ENCODE peak calls at places on chromosomes 3 and 15, in eight cellular contexts. One of them, this sample, is unnamed.

GRCh38 chr15:30885814-30886213 is 17.9 kb upstream of the FAN1 start:
- DNase-seq in hepatocyte: peak; percentile 38
- DNase-seq in iPS DF 6.9: no peak
- DNase-seq in CD8-positive, alpha-beta memory T cell: no peak
- DNase-seq in endodermal cell: peak; percentile 88
- DNase-seq in fibroblast of mammary gland: peak; percentile 14
- DNase-seq in left lung: no peak
- DNase-seq in cardiac muscle cell: peak; percentile 29
- DNase-seq in this sample: no peak

GRCh38 chr3:68060186-68060585 is 405.8 kb upstream of the SUCLG2 start:
- DNase-seq in iPS DF 6.9: no peak
- DNase-seq in endodermal cell: no peak
- DNase-seq in hepatocyte: peak; percentile 12
- DNase-seq in fibroblast of mammary gland: no peak
- DNase-seq in CD8-positive, alpha-beta memory T cell: no peak
- DNase-seq in cardiac muscle cell: no peak
- DNase-seq in left lung: no peak
- DNase-seq in this sample: no peak

GRCh38 chr3:71512000-71512399 is 71.5 kb downstream of the FOXP1 start:
- DNase-seq in iPS DF 6.9: no peak
- DNase-seq in left lung: no peak
- DNase-seq in hepatocyte: peak; percentile 39
- DNase-seq in endodermal cell: peak; percentile 73
- DNase-seq in fibroblast of mammary gland: no peak
- DNase-seq in CD8-positive, alpha-beta memory T cell: no peak
- DNase-seq in cardiac muscle cell: no peak
- DNase-seq in this sample: no peak

GRCh38 chr3:139552632-139553335 is 13.2 kb upstream of the RBP1 start:
- DNase-seq in hepatocyte: no peak
- DNase-seq in fibroblast of mammary gland: no peak
- DNase-seq in iPS DF 6.9: no peak
- DNase-seq in left lung: no peak
- DNase-seq in cardiac muscle cell: no peak
- DNase-seq in CD8-positive, alpha-beta memory T cell: no peak
- DNase-seq in endodermal cell: no peak
- DNase-seq in this sample: no peak

GRCh38 chr15:63219196-63219719 is 29.9 kb downstream of the RAB8B start:
- DNase-seq in hepatocyte: no peak
- DNase-seq in cardiac muscle cell: no peak
- DNase-seq in endodermal cell: no peak
- DNase-seq in iPS DF 6.9: no peak
- DNase-seq in fibroblast of mammary gland: no peak
- DNase-seq in left lung: no peak
- DNase-seq in CD8-positive, alpha-beta memory T cell: no peak
- DNase-seq in this sample: no peak

GRCh38 chr15:78149805-78150751 is 916 bp downstream of the IDH3A start:
- DNase-seq in endodermal cell: peak; percentile 77
- DNase-seq in CD8-positive, alpha-beta memory T cell: no peak
- DNase-seq in iPS DF 6.9: no peak
- DNase-seq in left lung: no peak
- DNase-seq in hepatocyte: no peak
- DNase-seq in fibroblast of mammary gland: no peak
- DNase-seq in cardiac muscle cell: peak; percentile 18
- DNase-seq in this sample: peak; percentile 22

GRCh38 chr15:60916032-60916673 is 312.9 kb downstream of the RORA start:
- DNase-seq in cardiac muscle cell: no peak
- DNase-seq in endodermal cell: no peak
- DNase-seq in left lung: no peak
- DNase-seq in CD8-positive, alpha-beta memory T cell: no peak
- DNase-seq in hepatocyte: no peak
- DNase-seq in iPS DF 6.9: no peak
- DNase-seq in fibroblast of mammary gland: no peak
- DNase-seq in this sample: no peak

GRCh38 chr15:55694652-55695150 is 48.3 kb downstream of the PRTG start:
- DNase-seq in CD8-positive, alpha-beta memory T cell: no peak
- DNase-seq in iPS DF 6.9: peak; percentile 27
- DNase-seq in hepatocyte: peak; percentile 59
- DNase-seq in fibroblast of mammary gland: no peak
- DNase-seq in left lung: no peak
- DNase-seq in cardiac muscle cell: no peak
- DNase-seq in endodermal cell: no peak
- DNase-seq in this sample: no peak

GRCh38 chr15:90142216-90143175 is 40.2 kb upstream of the IDH2 start:
- DNase-seq in cardiac muscle cell: no peak
- DNase-seq in endodermal cell: no peak
- DNase-seq in hepatocyte: no peak
- DNase-seq in left lung: no peak
- DNase-seq in iPS DF 6.9: no peak
- DNase-seq in CD8-positive, alpha-beta memory T cell: peak; percentile 27
- DNase-seq in fibroblast of mammary gland: no peak
- DNase-seq in this sample: no peak

GRCh38 chr15:100803158-100803440 is 76.5 kb upstream of the ALDH1A3 start:
- DNase-seq in iPS DF 6.9: no peak
- DNase-seq in CD8-positive, alpha-beta memory T cell: no peak
- DNase-seq in endodermal cell: no peak
- DNase-seq in left lung: no peak
- DNase-seq in cardiac muscle cell: no peak
- DNase-seq in fibroblast of mammary gland: no peak
- DNase-seq in hepatocyte: no peak
- DNase-seq in this sample: no peak

GRCh38 chr3:101896103-101896757 is 46.9 kb downstream of the NFKBIZ start:
- DNase-seq in fibroblast of mammary gland: no peak
- DNase-seq in cardiac muscle cell: no peak
- DNase-seq in CD8-positive, alpha-beta memory T cell: no peak
- DNase-seq in left lung: no peak
- DNase-seq in iPS DF 6.9: no peak
- DNase-seq in hepatocyte: no peak
- DNase-seq in endodermal cell: no peak
- DNase-seq in this sample: no peak

GRCh38 chr3:40780341-40780800 is 255.6 kb downstream of the ZNF621 start:
- DNase-seq in iPS DF 6.9: no peak
- DNase-seq in fibroblast of mammary gland: peak; percentile 30
- DNase-seq in left lung: peak; percentile 68
- DNase-seq in CD8-positive, alpha-beta memory T cell: no peak
- DNase-seq in endodermal cell: no peak
- DNase-seq in hepatocyte: peak; percentile 14
- DNase-seq in cardiac muscle cell: peak; percentile 85
- DNase-seq in this sample: no peak

GRCh38 chr3:135192929-135193328 is 397.9 kb downstream of the EPHB1 start:
- DNase-seq in hepatocyte: no peak
- DNase-seq in iPS DF 6.9: no peak
- DNase-seq in CD8-positive, alpha-beta memory T cell: no peak
- DNase-seq in fibroblast of mammary gland: peak; percentile 25
- DNase-seq in left lung: no peak
- DNase-seq in cardiac muscle cell: no peak
- DNase-seq in endodermal cell: no peak
- DNase-seq in this sample: no peak

GRCh38 chr15:81887913-81888312 is 157.9 kb downstream of the MEX3B start:
- DNase-seq in endodermal cell: no peak
- DNase-seq in left lung: no peak
- DNase-seq in CD8-positive, alpha-beta memory T cell: no peak
- DNase-seq in cardiac muscle cell: peak; percentile 47
- DNase-seq in hepatocyte: no peak
- DNase-seq in iPS DF 6.9: no peak
- DNase-seq in fibroblast of mammary gland: peak; percentile 58
- DNase-seq in this sample: no peak

GRCh38 chr3:40317061-40317676 is 7.7 kb downstream of the EIF1B start:
- DNase-seq in CD8-positive, alpha-beta memory T cell: peak; percentile 16
- DNase-seq in endodermal cell: peak; percentile 63
- DNase-seq in iPS DF 6.9: no peak
- DNase-seq in left lung: no peak
- DNase-seq in hepatocyte: peak; percentile 84
- DNase-seq in fibroblast of mammary gland: peak; percentile 77
- DNase-seq in cardiac muscle cell: peak; percentile 81
- DNase-seq in this sample: peak; percentile 35

DNA sequence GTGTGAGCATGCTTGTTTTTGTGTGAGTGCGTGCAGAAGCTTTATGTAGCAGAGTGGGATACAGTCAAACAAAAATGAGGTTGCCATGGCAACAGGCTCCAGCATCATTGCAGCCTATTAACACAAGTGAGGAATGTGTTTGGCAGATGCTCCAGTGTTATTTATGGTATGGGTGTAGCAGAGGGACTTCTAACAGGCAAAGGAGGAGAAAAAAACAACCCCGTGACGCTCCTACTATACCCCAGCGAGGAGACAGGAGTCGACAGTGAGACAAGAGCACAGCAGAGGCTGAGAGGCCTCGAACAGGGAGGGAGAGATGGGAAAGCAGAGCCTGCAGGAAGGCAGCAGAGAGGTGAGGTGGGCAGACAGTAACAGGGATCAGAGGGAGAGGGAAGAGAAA is 4.9 kb downstream of the ADCY5 start:
- DNase-seq in endodermal cell: no peak
- DNase-seq in left lung: no peak
- DNase-seq in CD8-positive, alpha-beta memory T cell: no peak
- DNase-seq in iPS DF 6.9: no peak
- DNase-seq in cardiac muscle cell: peak; percentile 20
- DNase-seq in fibroblast of mammary gland: no peak
- DNase-seq in hepatocyte: no peak
- DNase-seq in this sample: no peak
- H3K4me3 ChIP-seq in endodermal cell: no peak overlapping the region
- H3K4me3 ChIP-seq in left lung: no peak overlapping the region
- H3K4me3 ChIP-seq in CD8-positive, alpha-beta memory T cell: no peak overlapping the region
- H3K4me3 ChIP-seq in iPS DF 6.9: no peak overlapping the region
- H3K4me3 ChIP-seq in cardiac muscle cell: no peak overlapping the region
- H3K4me3 ChIP-seq in fibroblast of mammary gland: no peak overlapping the region
- H3K4me3 ChIP-seq in hepatocyte: no peak overlapping the region
- H3K4me3 ChIP-seq in this sample: no peak overlapping the region

GRCh38 chr3:36909181-36909580 is 35.7 kb downstream of the TRANK1 start:
- DNase-seq in cardiac muscle cell: no peak
- DNase-seq in endodermal cell: peak; percentile 23
- DNase-seq in hepatocyte: no peak
- DNase-seq in CD8-positive, alpha-beta memory T cell: no peak
- DNase-seq in iPS DF 6.9: no peak
- DNase-seq in fibroblast of mammary gland: no peak
- DNase-seq in left lung: no peak
- DNase-seq in this sample: no peak

GRCh38 chr3:36906504-36907149 is 38.2 kb downstream of the TRANK1 start:
- DNase-seq in hepatocyte: no peak
- DNase-seq in left lung: no peak
- DNase-seq in endodermal cell: peak; percentile 41
- DNase-seq in iPS DF 6.9: no peak
- DNase-seq in fibroblast of mammary gland: peak; percentile 69
- DNase-seq in CD8-positive, alpha-beta memory T cell: peak; percentile 10
- DNase-seq in cardiac muscle cell: peak; percentile 81
- DNase-seq in this sample: no peak

GRCh38 chr3:36909666-36910065 is 35.2 kb downstream of the TRANK1 start:
- DNase-seq in fibroblast of mammary gland: no peak
- DNase-seq in endodermal cell: no peak
- DNase-seq in hepatocyte: no peak
- DNase-seq in iPS DF 6.9: no peak
- DNase-seq in CD8-positive, alpha-beta memory T cell: no peak
- DNase-seq in cardiac muscle cell: no peak
- DNase-seq in left lung: no peak
- DNase-seq in this sample: no peak

GRCh38 chr3:36908647-36909180 is 36.1 kb downstream of the TRANK1 start:
- DNase-seq in endodermal cell: no peak
- DNase-seq in iPS DF 6.9: no peak
- DNase-seq in left lung: no peak
- DNase-seq in hepatocyte: no peak
- DNase-seq in cardiac muscle cell: no peak
- DNase-seq in fibroblast of mammary gland: no peak
- DNase-seq in CD8-positive, alpha-beta memory T cell: no peak
- DNase-seq in this sample: no peak

GRCh38 chr3:36907911-36908646 is 36.8 kb downstream of the TRANK1 start:
- DNase-seq in hepatocyte: no peak
- DNase-seq in iPS DF 6.9: no peak
- DNase-seq in cardiac muscle cell: peak; percentile 80
- DNase-seq in left lung: peak; percentile 67
- DNase-seq in endodermal cell: peak; percentile 43
- DNase-seq in CD8-positive, alpha-beta memory T cell: peak; percentile 65
- DNase-seq in fibroblast of mammary gland: peak; percentile 74
- DNase-seq in this sample: no peak
- H3K4me3 ChIP-seq in hepatocyte: no peak overlapping the region
- H3K4me3 ChIP-seq in iPS DF 6.9: no peak overlapping the region
- H3K4me3 ChIP-seq in cardiac muscle cell: no peak overlapping the region
- H3K4me3 ChIP-seq in left lung: peak overlapping the region; percentile 40
- H3K4me3 ChIP-seq in endodermal cell: no peak overlapping the region
- H3K4me3 ChIP-seq in CD8-positive, alpha-beta memory T cell: peak overlapping the region; percentile 88
- H3K4me3 ChIP-seq in fibroblast of mammary gland: peak overlapping the region; percentile 67
- H3K4me3 ChIP-seq in this sample: no peak overlapping the region

DNA sequence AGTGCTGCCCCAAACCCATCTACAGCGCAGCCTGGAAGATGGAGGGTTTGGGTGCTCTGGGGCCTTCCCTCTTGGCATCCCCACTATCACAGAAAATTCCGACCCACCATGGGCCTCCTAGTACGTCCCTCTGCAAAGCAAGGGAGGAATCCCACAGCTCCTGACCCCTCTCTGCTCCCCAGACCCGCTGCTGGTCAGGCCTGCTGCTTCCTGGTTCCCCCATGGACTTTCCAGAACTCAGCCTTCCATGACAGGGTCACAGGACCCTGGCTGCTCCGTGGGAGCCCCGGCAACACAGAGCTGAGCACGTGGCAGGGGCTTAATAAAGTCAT is 3.1 kb upstream of the LOXL1 start:
- DNase-seq in endodermal cell: peak; percentile 61
- DNase-seq in cardiac muscle cell: no peak
- DNase-seq in left lung: no peak
- DNase-seq in CD8-positive, alpha-beta memory T cell: no peak
- DNase-seq in fibroblast of mammary gland: no peak
- DNase-seq in iPS DF 6.9: no peak
- DNase-seq in hepatocyte: no peak
- DNase-seq in this sample: no peak
- H3K4me3 ChIP-seq in endodermal cell: no peak overlapping the region
- H3K4me3 ChIP-seq in cardiac muscle cell: no peak overlapping the region
- H3K4me3 ChIP-seq in left lung: no peak overlapping the region
- H3K4me3 ChIP-seq in CD8-positive, alpha-beta memory T cell: no peak overlapping the region
- H3K4me3 ChIP-seq in fibroblast of mammary gland: no peak overlapping the region
- H3K4me3 ChIP-seq in iPS DF 6.9: no peak overlapping the region
- H3K4me3 ChIP-seq in hepatocyte: no peak overlapping the region
- H3K4me3 ChIP-seq in this sample: no peak overlapping the region

GRCh38 chr15:74955796-74956647 is 550 bp downstream of the RPP25 start:
- DNase-seq in CD8-positive, alpha-beta memory T cell: peak; percentile 20
- DNase-seq in endodermal cell: peak; percentile 86
- DNase-seq in cardiac muscle cell: peak; percentile 82
- DNase-seq in fibroblast of mammary gland: peak; percentile 64
- DNase-seq in iPS DF 6.9: no peak
- DNase-seq in left lung: peak; percentile 88
- DNase-seq in hepatocyte: peak; percentile 90
- DNase-seq in this sample: no peak

GRCh38 chr15:74954515-74954914 is 2.1 kb downstream of the RPP25 start:
- DNase-seq in fibroblast of mammary gland: peak; percentile 25
- DNase-seq in hepatocyte: peak; percentile 86
- DNase-seq in cardiac muscle cell: peak; percentile 91
- DNase-seq in CD8-positive, alpha-beta memory T cell: no peak
- DNase-seq in left lung: no peak
- DNase-seq in endodermal cell: peak; percentile 70
- DNase-seq in iPS DF 6.9: no peak
- DNase-seq in this sample: peak; percentile 86

GRCh38 chr15:74956648-74957300 is at the start of gene RPP25:
- DNase-seq in fibroblast of mammary gland: peak; percentile 81
- DNase-seq in left lung: peak; percentile 85
- DNase-seq in cardiac muscle cell: peak; percentile 89
- DNase-seq in CD8-positive, alpha-beta memory T cell: peak; percentile 45
- DNase-seq in iPS DF 6.9: no peak
- DNase-seq in hepatocyte: peak; percentile 88
- DNase-seq in endodermal cell: peak; percentile 92
- DNase-seq in this sample: no peak

GRCh38 chr15:74957301-74958035 is 896 bp upstream of the RPP25 start:
- DNase-seq in iPS DF 6.9: no peak
- DNase-seq in fibroblast of mammary gland: peak; percentile 39
- DNase-seq in CD8-positive, alpha-beta memory T cell: no peak
- DNase-seq in endodermal cell: peak; percentile 75
- DNase-seq in cardiac muscle cell: peak; percentile 53
- DNase-seq in hepatocyte: no peak
- DNase-seq in left lung: no peak
- DNase-seq in this sample: no peak

GRCh38 chr15:74955017-74955416 is 1.6 kb downstream of the RPP25 start:
- DNase-seq in cardiac muscle cell: peak; percentile 42
- DNase-seq in iPS DF 6.9: no peak
- DNase-seq in CD8-positive, alpha-beta memory T cell: no peak
- DNase-seq in endodermal cell: no peak
- DNase-seq in fibroblast of mammary gland: no peak
- DNase-seq in hepatocyte: peak; percentile 27
- DNase-seq in left lung: no peak
- DNase-seq in this sample: no peak
- H3K4me3 ChIP-seq in cardiac muscle cell: peak overlapping the region; percentile 41
- H3K4me3 ChIP-seq in iPS DF 6.9: no peak overlapping the region
- H3K4me3 ChIP-seq in CD8-positive, alpha-beta memory T cell: no peak overlapping the region
- H3K4me3 ChIP-seq in endodermal cell: peak overlapping the region; percentile 86
- H3K4me3 ChIP-seq in fibroblast of mammary gland: peak overlapping the region; percentile 43
- H3K4me3 ChIP-seq in hepatocyte: peak overlapping the region; percentile 76
- H3K4me3 ChIP-seq in left lung: no peak overlapping the region
- H3K4me3 ChIP-seq in this sample: no peak overlapping the region